ENCODE peak calls at places on chromosomes 11 and 22, in four cellular contexts. One of them, this sample, is unnamed.

GRCh38 chr22:24532075-24532474 is 22.9 kb downstream of the GUCD1 start:
- DNase-seq in heart left ventricle: no peak
- DNase-seq in psoas muscle: peak; percentile 3
- DNase-seq in lower lobe of right lung: no peak
- DNase-seq in this sample: no peak

GRCh38 chr11:75547617-75548054 is 14.4 kb upstream of the SERPINH1 start:
- DNase-seq in heart left ventricle: peak; percentile 80
- DNase-seq in psoas muscle: peak; percentile 76
- DNase-seq in lower lobe of right lung: peak; percentile 78
- DNase-seq in this sample: no peak

GRCh38 chr11:12229450-12230229 is 119.2 kb downstream of the MICAL2 start:
- DNase-seq in heart left ventricle: no peak
- DNase-seq in psoas muscle: no peak
- DNase-seq in lower lobe of right lung: no peak
- DNase-seq in this sample: no peak

GRCh38 chr11:12172493-12173013 is 62.2 kb downstream of the MICAL2 start:
- DNase-seq in heart left ventricle: no peak
- DNase-seq in psoas muscle: no peak
- DNase-seq in lower lobe of right lung: no peak
- DNase-seq in this sample: no peak

GRCh38 chr22:25448435-25449051 is 115.9 kb upstream of the GRK3 start:
- DNase-seq in heart left ventricle: no peak
- DNase-seq in psoas muscle: no peak
- DNase-seq in lower lobe of right lung: no peak
- DNase-seq in this sample: no peak

GRCh38 chr11:17479284-17480214 is 2.9 kb upstream of the ABCC8 start:
- DNase-seq in heart left ventricle: no peak
- DNase-seq in psoas muscle: no peak
- DNase-seq in lower lobe of right lung: no peak
- DNase-seq in this sample: no peak

GRCh38 chr11:8988329-8989234 is 15.2 kb downstream of the NRIP3 start:
- DNase-seq in heart left ventricle: no peak
- DNase-seq in psoas muscle: no peak
- DNase-seq in lower lobe of right lung: no peak
- DNase-seq in this sample: no peak

GRCh38 chr22:50173221-50173982 is 2.9 kb downstream of the PANX2 start:
- DNase-seq in heart left ventricle: peak; percentile 25
- DNase-seq in psoas muscle: peak; percentile 49
- DNase-seq in lower lobe of right lung: peak; percentile 66
- DNase-seq in this sample: no peak

GRCh38 chr22:27605390-27605789 is 196.2 kb downstream of the MN1 start:
- DNase-seq in heart left ventricle: no peak
- DNase-seq in psoas muscle: no peak
- DNase-seq in lower lobe of right lung: no peak
- DNase-seq in this sample: no peak

GRCh38 chr11:32312865-32313403 is 122.4 kb downstream of the WT1 start:
- DNase-seq in heart left ventricle: no peak
- DNase-seq in psoas muscle: no peak
- DNase-seq in lower lobe of right lung: no peak
- DNase-seq in this sample: no peak

GRCh38 chr11:35723493-35724284 is 61.1 kb downstream of the TRIM44 start:
- DNase-seq in heart left ventricle: no peak
- DNase-seq in psoas muscle: no peak
- DNase-seq in lower lobe of right lung: no peak
- DNase-seq in this sample: no peak

GRCh38 chr11:79902493-79902892 is 461.7 kb upstream of the TENM4 start:
- DNase-seq in heart left ventricle: no peak
- DNase-seq in psoas muscle: no peak
- DNase-seq in lower lobe of right lung: no peak
- DNase-seq in this sample: no peak

GRCh38 chr11:118947091-118947490 is 9.0 kb upstream of the UPK2 start:
- DNase-seq in heart left ventricle: no peak
- DNase-seq in psoas muscle: no peak
- DNase-seq in lower lobe of right lung: no peak
- DNase-seq in this sample: no peak

GRCh38 chr11:58917159-58917765 is 22.0 kb upstream of the GLYATL1 start:
- DNase-seq in heart left ventricle: no peak
- DNase-seq in psoas muscle: no peak
- DNase-seq in lower lobe of right lung: no peak
- DNase-seq in this sample: no peak

GRCh38 chr11:124075841-124076571 is 34.9 kb upstream of the OR10G7 start:
- DNase-seq in heart left ventricle: no peak
- DNase-seq in psoas muscle: peak; percentile 58
- DNase-seq in lower lobe of right lung: peak; percentile 56
- DNase-seq in this sample: peak; percentile 33

GRCh38 chr22:26031641-26032040 is 137.6 kb upstream of the SEZ6L start:
- DNase-seq in heart left ventricle: no peak
- DNase-seq in psoas muscle: no peak
- DNase-seq in lower lobe of right lung: no peak
- DNase-seq in this sample: no peak

GRCh38 chr11:36617543-36617942 is 19.5 kb upstream of the RAG2 start:
- DNase-seq in heart left ventricle: no peak
- DNase-seq in psoas muscle: no peak
- DNase-seq in lower lobe of right lung: no peak
- DNase-seq in this sample: no peak

GRCh38 chr11:121521145-121522042 is 68.6 kb upstream of the SORL1-AS1 start:
- DNase-seq in heart left ventricle: no peak
- DNase-seq in psoas muscle: no peak
- DNase-seq in lower lobe of right lung: no peak
- DNase-seq in this sample: no peak

GRCh38 chr11:6686006-6686405 is 2.9 kb upstream of the MRPL17 start:
- DNase-seq in heart left ventricle: no peak
- DNase-seq in psoas muscle: no peak
- DNase-seq in lower lobe of right lung: no peak
- DNase-seq in this sample: no peak

DNA sequence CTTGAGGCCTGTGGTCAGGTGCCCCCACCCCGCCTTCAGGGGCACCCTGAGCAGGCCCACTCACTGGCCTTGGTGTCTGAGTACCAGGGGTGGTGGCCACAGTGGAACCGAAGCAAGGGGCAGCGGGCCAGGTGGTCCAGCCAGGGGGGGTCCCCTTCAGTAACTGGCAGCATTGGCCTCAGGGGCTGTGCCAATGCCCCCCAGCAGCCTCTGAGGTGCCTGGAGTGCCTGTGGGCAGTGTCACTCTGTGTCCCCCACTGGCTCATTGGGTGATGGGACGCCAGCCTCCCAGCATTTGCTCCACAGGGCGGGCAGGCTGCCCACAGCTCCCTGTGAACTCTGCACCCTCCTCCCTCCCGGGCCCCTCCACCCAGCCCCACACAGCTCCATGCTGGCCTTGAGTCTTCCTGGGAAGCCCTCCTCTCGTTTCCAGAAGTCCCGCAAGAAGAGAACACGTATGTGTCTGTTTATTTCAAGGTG is 29.5 kb upstream of the CARS1 start:
- DNase-seq in heart left ventricle: no peak
- DNase-seq in psoas muscle: peak; percentile 46
- DNase-seq in lower lobe of right lung: no peak
- DNase-seq in this sample: no peak
- H3K27me3 ChIP-seq in heart left ventricle: no peaks in the 10 kb centered on the region
- H3K27me3 ChIP-seq in psoas muscle: no peaks in the 10 kb centered on the region
- H3K27me3 ChIP-seq in lower lobe of right lung: no peaks in the 10 kb centered on the region
- H3K27me3 ChIP-seq in this sample: no peaks in the 10 kb centered on the region

DNA sequence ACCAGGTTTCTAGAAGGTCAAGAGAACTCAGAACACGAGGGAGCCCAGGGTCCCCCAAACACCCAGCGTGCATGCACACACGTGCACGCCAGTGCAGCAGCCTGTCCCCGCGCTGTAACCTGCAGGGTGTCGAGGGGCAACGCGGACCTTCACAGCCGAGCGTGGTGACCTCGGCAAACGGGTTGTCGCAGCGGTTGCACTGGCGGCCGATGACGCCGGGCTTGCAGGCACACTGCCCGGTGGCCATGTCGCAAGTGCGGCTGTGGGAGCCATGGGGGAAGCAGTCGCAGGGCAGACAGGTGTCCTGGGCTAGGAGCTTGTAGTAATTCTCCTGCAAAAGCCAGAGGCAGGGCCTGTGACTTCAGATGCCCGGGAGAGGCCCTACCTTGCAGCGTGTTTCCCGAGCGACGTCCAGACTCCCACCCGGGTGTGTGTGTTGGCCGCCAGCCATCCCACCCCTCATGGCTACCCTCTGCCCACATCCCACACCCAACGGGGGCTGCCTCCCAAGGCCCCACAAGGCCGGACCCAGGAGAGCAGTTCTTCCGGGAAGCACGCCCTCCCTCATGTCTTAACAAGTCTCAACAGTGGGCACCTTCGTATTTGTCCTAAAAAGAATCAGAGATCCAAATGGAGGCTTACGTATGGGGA is 56.1 kb downstream of the TRMU start:
- DNase-seq in heart left ventricle: no peak
- DNase-seq in psoas muscle: peak; percentile 48
- DNase-seq in lower lobe of right lung: no peak
- DNase-seq in this sample: no peak
- H3K27ac ChIP-seq in heart left ventricle: no peak overlapping the region
- H3K27ac ChIP-seq in psoas muscle: no peak overlapping the region
- H3K27ac ChIP-seq in lower lobe of right lung: no peak overlapping the region
- H3K27ac ChIP-seq in this sample: no peak overlapping the region

DNA sequence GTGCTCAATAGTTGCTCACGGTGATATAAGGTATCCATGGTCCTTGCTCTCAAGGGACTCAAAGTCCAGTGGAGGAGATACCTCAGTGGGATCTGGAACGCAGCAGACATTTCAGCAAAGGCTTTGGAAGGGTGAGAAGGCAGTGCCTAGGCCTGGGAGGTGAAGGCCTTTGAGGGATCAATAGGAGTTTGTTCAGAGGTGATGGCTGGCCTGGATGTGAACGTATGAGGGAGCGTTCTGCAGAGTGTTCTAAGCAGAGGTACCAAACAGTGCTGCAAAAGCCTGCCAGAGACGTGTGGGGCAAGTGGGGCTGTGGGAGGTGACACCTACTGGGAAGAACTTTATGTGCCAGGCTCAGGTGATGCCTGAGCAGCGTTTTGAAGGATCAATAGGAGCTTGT is 7.4 kb upstream of the MB start:
- DNase-seq in heart left ventricle: no peak
- DNase-seq in psoas muscle: no peak
- DNase-seq in lower lobe of right lung: no peak
- DNase-seq in this sample: no peak
- H3K4me1 ChIP-seq in heart left ventricle: peaks cover 12% of the 10 kb centered on the region
- H3K4me1 ChIP-seq in psoas muscle: peaks cover 36% of the 10 kb centered on the region
- H3K4me1 ChIP-seq in lower lobe of right lung: peaks cover 19% of the 10 kb centered on the region
- H3K4me1 ChIP-seq in this sample: peaks cover 11% of the 10 kb centered on the region

DNA sequence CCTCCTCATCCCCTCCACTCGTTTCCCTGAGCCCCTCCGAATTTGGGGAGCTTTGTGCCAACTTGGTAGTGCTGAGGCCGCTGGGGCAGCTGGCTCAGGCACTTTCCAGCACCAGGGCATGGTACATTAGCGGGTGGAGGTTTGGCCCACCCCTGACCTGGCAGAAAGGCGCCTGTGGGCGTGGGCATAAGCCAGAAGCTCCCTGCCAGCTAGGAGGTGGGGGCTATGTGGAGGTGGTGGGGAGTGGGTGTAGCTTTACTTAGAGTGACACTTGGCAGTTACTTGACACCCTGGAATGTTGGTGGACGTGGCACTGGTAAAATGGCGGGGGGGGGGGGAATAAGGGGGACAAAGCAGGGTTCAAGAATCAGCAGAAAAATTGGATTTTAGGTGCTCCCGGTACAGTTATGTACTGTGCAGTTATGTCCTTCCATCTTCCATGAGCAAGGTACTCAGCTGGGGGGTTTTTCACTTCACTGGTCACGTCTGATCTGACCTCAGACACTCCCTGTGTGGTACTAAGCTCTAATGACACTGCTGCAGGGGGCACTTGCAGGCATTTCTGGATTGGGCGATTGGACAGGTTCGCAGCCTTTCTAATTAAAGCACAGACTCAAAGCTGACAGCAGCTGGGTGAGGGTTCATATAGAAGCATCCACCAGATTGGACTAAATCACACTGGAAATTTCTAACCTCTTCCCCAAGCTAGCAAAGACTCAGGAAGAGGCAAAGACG is 10.4 kb upstream of the IGF2 start:
- DNase-seq in heart left ventricle: no peak
- DNase-seq in psoas muscle: no peak
- DNase-seq in lower lobe of right lung: no peak
- DNase-seq in this sample: no peak
- H3K27me3 ChIP-seq in heart left ventricle: peaks cover 55% of the 10 kb centered on the region
- H3K27me3 ChIP-seq in psoas muscle: no peaks in the 10 kb centered on the region
- H3K27me3 ChIP-seq in lower lobe of right lung: peaks cover 62% of the 10 kb centered on the region
- H3K27me3 ChIP-seq in this sample: peaks cover 16% of the 10 kb centered on the region

GRCh38 chr11:130992788-130993187 is 76.5 kb upstream of the SNX19 start:
- DNase-seq in heart left ventricle: no peak
- DNase-seq in psoas muscle: no peak
- DNase-seq in lower lobe of right lung: no peak
- DNase-seq in this sample: no peak
- H3K27ac ChIP-seq in heart left ventricle: no peak overlapping the region
- H3K27ac ChIP-seq in psoas muscle: no peak overlapping the region
- H3K27ac ChIP-seq in lower lobe of right lung: no peak overlapping the region
- H3K27ac ChIP-seq in this sample: no peak overlapping the region

GRCh38 chr22:39462443-39463147 is 5.8 kb downstream of the MGAT3 start:
- DNase-seq in heart left ventricle: peak; percentile 63
- DNase-seq in psoas muscle: no peak
- DNase-seq in lower lobe of right lung: no peak
- DNase-seq in this sample: no peak
- H3K4me1 ChIP-seq in heart left ventricle: peaks cover 22% of the 10 kb centered on the region
- H3K4me1 ChIP-seq in psoas muscle: peaks cover 13% of the 10 kb centered on the region
- H3K4me1 ChIP-seq in lower lobe of right lung: peaks cover 46% of the 10 kb centered on the region
- H3K4me1 ChIP-seq in this sample: peaks cover 7% of the 10 kb centered on the region

GRCh38 chr11:120173771-120174170 is 35.9 kb upstream of the TRIM29 start:
- DNase-seq in heart left ventricle: no peak
- DNase-seq in psoas muscle: no peak
- DNase-seq in lower lobe of right lung: no peak
- DNase-seq in this sample: no peak
- H3K27me3 ChIP-seq in heart left ventricle: peaks cover 38% of the 10 kb centered on the region
- H3K27me3 ChIP-seq in psoas muscle: no peaks in the 10 kb centered on the region
- H3K27me3 ChIP-seq in lower lobe of right lung: peaks cover 44% of the 10 kb centered on the region
- H3K27me3 ChIP-seq in this sample: peaks cover 19% of the 10 kb centered on the region

This sample was measured in CD4-positive, alpha-beta memory T cell.